ENCODE peak calls at places on chromosome 17, in five cellular contexts. R is GM12878, U is HepG2, I is H1, D is K562. J is an unnamed sample.

GRCh38 chr17:44773140-44773539 is 14.4 kb downstream of the ADAM11 start:
- DNase-seq in R (no peak), U (no peak), I (no peak), D (no peak), J (no peak)

GRCh38 chr17:21196126-21196525 is 17.8 kb downstream of the TMEM11 start:
- DNase-seq in R (no peak), U (no peak), I (no peak), D (no peak), J (no peak)

GRCh38 chr17:17751489-17751995 is 70.3 kb downstream of the RAI1 start:
- DNase-seq in R (no peak), U (no peak), I (no peak), D (peak), J (no peak)

GRCh38 chr17:76196675-76197074 is 43.6 kb downstream of the RNF157 start:
- DNase-seq in R (no peak), U (no peak), I (no peak), D (no peak), J (no peak)

GRCh38 chr17:33240397-33240796 is 52.7 kb downstream of the ASIC2 start:
- DNase-seq in R (no peak), U (no peak), I (no peak), D (no peak), J (no peak)

GRCh38 chr17:31509095-31509804 is 117.8 kb downstream of the RAB11FIP4 start:
- DNase-seq in R (no peak), U (no peak), I (no peak), D (no peak), J (no peak)

GRCh38 chr17:82012482-82013295 is 10.0 kb downstream of the CENPX start:
- DNase-seq in R (no peak), U (no peak), I (no peak), D (no peak), J (no peak)

GRCh38 chr17:20206068-20206467 is 196.9 kb downstream of the SPECC1 start:
- DNase-seq in R (no peak), U (no peak), I (no peak), D (peak), J (peak)

GRCh38 chr17:247767-248166 is 66.3 kb upstream of the DOC2B start:
- DNase-seq in R (no peak), U (no peak), I (no peak), D (no peak), J (no peak)

GRCh38 chr17:80783971-80784370 is 207.7 kb upstream of the CHMP6 start:
- DNase-seq in R (no peak), U (no peak), I (no peak), D (no peak), J (no peak)

GRCh38 chr17:53313746-53314145 is 509.0 kb upstream of the KIF2B start:
- DNase-seq in R (no peak), U (no peak), I (no peak), D (no peak), J (no peak)

GRCh38 chr17:81246679-81247338 is 7.7 kb downstream of the NDUFAF8 start:
- DNase-seq in R (no peak), U (no peak), I (no peak), D (no peak), J (no peak)

GRCh38 chr17:73705594-73705993 is 61.3 kb upstream of the SDK2 start:
- DNase-seq in R (no peak), U (no peak), I (no peak), D (no peak), J (peak)

GRCh38 chr17:19728114-19728495 is 11.7 kb upstream of the SLC47A2 start:
- DNase-seq in R (no peak), U (peak), I (no peak), D (no peak), J (no peak)

GRCh38 chr17:43393944-43394482 is 4.8 kb upstream of the ARL4D start:
- DNase-seq in R (no peak), U (peak), I (no peak), D (peak), J (peak)

GRCh38 chr17:17091856-17092756 is 49.8 kb downstream of the MPRIP start:
- DNase-seq in R (no peak), U (no peak), I (no peak), D (no peak), J (no peak)

GRCh38 chr17:37299257-37299985 is 76.4 kb upstream of the C17orf78 start:
- DNase-seq in R (no peak), U (no peak), I (no peak), D (no peak), J (no peak)

GRCh38 chr17:49521088-49521450 is 26.0 kb downstream of the NGFR start:
- DNase-seq in R (no peak), U (no peak), I (no peak), D (no peak), J (no peak)

GRCh38 chr17:49516190-49516589 is 21.1 kb downstream of the NGFR start:
- DNase-seq in R (no peak), U (no peak), I (no peak), D (no peak), J (no peak)

GRCh38 chr17:49520386-49521087 is 25.4 kb downstream of the NGFR start:
- DNase-seq in R (no peak), U (no peak), I (no peak), D (no peak), J (no peak)

GRCh38 chr17:49519781-49520180 is 24.7 kb downstream of the NGFR start:
- DNase-seq in R (no peak), U (no peak), I (no peak), D (no peak), J (no peak)

GRCh38 chr17:49518346-49519078 is 23.4 kb downstream of the NGFR start:
- DNase-seq in R (no peak), U (no peak), I (no peak), D (no peak), J (no peak)
- TF ChIP-seq HDAC2 in R (no peak), U (no peak), I (no peak), D (no peak), J (no peak)

DNA sequence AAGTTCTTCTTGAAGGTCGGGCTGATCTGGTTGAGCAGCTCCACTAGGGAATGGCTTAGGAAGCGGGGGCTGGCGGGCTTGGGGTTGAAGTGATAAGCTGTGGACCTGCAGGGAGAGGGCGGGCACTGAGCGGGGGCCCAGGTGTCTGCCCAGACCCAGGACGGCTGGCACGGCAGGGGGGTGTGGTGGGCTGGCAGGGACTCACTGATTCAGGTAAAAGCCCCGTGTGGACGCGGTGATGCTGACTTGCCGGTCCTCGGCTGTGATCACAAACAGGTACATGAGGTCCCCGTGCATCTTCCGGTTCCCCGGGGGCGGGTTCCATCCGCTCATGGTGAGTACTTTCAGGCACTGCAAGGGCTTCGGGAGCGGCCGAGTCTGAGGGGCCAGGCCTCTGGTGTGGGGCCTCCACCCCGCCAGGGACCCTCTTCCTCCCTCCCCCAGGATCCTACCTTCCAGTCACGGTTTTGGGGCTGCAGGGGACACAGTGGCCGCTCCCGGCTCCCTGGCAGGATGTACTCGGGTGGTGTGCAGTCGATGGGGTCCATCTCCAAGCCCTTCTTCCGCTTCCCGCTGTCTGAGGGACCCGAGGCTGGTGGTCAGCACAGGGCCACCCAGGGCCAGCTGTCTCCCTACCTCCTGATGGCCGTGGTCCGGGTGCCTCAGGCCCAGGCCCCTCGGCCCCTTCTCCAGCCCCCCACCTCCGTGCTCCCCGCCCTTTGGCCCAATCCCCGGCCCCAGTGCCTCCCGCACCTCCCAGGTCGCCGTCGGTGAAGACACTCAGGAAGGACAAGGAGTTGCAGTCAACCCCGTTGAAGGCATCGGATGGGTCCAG is 10.2 kb downstream of the CLUH start:
- DNase-seq in R (no peak), U (no peak), I (no peak), D (no peak), J (no peak)
- TF ChIP-seq HDAC2 in R (no peak), U (no peak), I (no peak), D (no peak), J (no peak)

DNA sequence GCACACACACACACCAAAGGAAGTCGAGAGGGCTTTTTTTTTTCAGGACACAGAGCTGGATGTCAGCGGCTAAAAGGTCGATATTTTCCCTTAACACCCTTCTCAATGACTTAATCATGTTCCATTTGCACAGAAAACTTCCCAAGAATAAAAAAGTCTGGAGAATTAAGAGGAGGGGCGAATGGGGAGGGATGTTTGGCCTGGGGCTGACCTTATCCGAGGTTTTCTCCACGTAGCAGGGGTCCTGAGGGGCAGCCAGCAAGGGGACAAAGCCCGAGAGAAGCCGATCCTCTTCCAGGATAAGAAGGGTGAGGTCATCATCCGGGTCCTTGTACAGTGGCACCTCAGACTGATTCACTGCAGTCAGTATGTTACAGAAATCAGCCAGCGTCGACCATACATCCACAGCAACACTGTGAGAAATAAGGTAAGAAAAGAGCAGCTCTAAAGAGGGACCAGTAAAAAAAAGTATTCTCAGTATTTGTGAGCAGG is 117.6 kb downstream of the HIC1 start:
- DNase-seq in R (no peak), U (no peak), I (no peak), D (no peak), J (peak)
- TF ChIP-seq HDAC2 in R (no peak), U (no peak), I (no peak), D (no peak), J (no peak)

DNA sequence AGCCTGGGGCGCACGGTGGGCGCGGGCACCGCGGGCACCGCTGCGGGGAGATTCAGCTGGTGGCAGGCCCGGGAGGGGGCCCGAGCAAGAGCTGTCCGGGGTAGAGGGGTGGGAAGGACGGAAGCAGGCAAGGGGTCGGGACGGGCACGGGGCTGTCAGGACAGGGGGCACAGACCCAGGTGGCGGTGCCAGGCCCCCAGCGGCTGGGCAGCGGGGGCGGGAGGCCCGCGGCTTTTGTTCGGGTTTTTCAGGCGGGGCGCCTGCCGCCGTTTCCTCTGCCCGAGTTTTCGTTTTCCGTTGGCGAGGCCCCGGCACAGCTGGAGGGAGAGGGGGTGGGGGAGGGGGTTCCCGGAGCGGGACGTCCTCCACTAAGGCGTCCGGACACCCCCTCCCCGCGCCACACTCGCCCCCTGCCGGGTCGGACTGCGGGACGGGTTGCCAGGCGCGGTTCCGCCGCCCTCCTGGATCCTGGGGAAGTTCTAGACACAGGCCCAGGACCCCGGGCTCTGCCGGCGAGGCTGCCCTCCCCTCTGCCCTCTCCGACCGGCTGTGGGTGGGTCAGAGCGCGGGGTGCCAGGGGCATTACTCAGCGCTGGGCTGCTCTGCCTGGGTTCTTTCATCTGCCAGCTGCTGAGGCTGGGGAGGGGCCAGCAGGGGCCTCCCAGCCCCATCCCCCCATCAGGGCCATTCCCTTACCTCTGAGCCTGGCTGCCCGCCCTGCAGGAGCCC is 543 bp downstream of the ARHGAP23 start:
- DNase-seq in R (no peak), U (no peak), I (no peak), D (no peak), J (no peak)
- TF ChIP-seq HDAC2 in R (no peak), U (no peak), I (peak), D (no peak), J (no peak)